ENCODE peak calls at places on chromosomes 6 and 20, in eight cellular contexts. A is osteoblast; F is left lung; R is fibroblast of lung; Q is type B pancreatic cell; E is AG09309; B is IMR-90; V is CD8-positive, alpha-beta T cell. G is an unnamed sample.

GRCh38 chr6:63844287-63844686 is 208.7 kb downstream of the PHF3 start:
- DNase-seq in F (no peak), V (no peak), R (peak), E (no peak), A (no peak), B (peak), Q (no peak), G (no peak)

GRCh38 chr6:129929433-129929832 is 68.3 kb upstream of the TMEM244 start:
- DNase-seq in F (no peak), B (peak), A (peak), Q (no peak), E (peak), V (no peak), R (peak), G (no peak)

GRCh38 chr20:54476336-54476928 is 1.0 kb downstream of the DOK5 start:
- DNase-seq in B (no peak), V (no peak), Q (no peak), A (no peak), R (no peak), F (no peak), E (no peak), G (no peak)

GRCh38 chr6:6893701-6894100 is 214.1 kb upstream of the RREB1 start:
- DNase-seq in E (no peak), V (no peak), R (no peak), F (no peak), B (no peak), Q (no peak), A (no peak), G (no peak)

GRCh38 chr6:160992323-160993314 is 1.1 kb downstream of the MAP3K4 start:
- DNase-seq in V (peak), A (peak), F (peak), Q (no peak), E (no peak), B (peak), R (peak), G (no peak)

GRCh38 chr20:10848810-10849370 is 175.1 kb upstream of the JAG1 start:
- DNase-seq in V (no peak), E (peak), Q (no peak), F (no peak), R (peak), B (peak), A (no peak), G (no peak)

GRCh38 chr6:115363379-115363778 is 697.3 kb downstream of the FRK start:
- DNase-seq in Q (no peak), A (no peak), V (no peak), E (no peak), B (no peak), F (no peak), R (no peak), G (no peak)

GRCh38 chr6:105869835-105870506 is 216.2 kb upstream of the PRDM1 start:
- DNase-seq in A (no peak), V (no peak), Q (no peak), F (no peak), E (no peak), R (no peak), B (no peak), G (no peak)

GRCh38 chr6:129183039-129183438 is 300.1 kb downstream of the LAMA2 start:
- DNase-seq in A (no peak), V (no peak), Q (no peak), E (no peak), B (no peak), F (no peak), R (peak), G (no peak)

GRCh38 chr6:71579902-71580301 is 291.3 kb downstream of the OGFRL1 start:
- DNase-seq in F (no peak), E (no peak), R (no peak), B (no peak), A (no peak), V (no peak), Q (no peak), G (no peak)

GRCh38 chr6:16399198-16399597 is 160.8 kb downstream of the GMPR start:
- DNase-seq in B (no peak), E (no peak), R (no peak), Q (no peak), F (no peak), V (no peak), A (no peak), G (no peak)

GRCh38 chr6:21634582-21634981 is 41.0 kb downstream of the SOX4 start:
- DNase-seq in F (no peak), Q (no peak), B (peak), E (peak), A (peak), R (peak), V (no peak), G (no peak)

GRCh38 chr6:33992191-33992590 is 153.7 kb downstream of the GRM4 start:
- DNase-seq in F (no peak), E (no peak), B (no peak), Q (peak), V (no peak), R (no peak), A (no peak), G (no peak)

GRCh38 chr6:159117031-159117430 is 52.2 kb upstream of the FNDC1 start:
- DNase-seq in F (no peak), E (peak), Q (no peak), R (peak), A (no peak), V (no peak), B (peak), G (no peak)

GRCh38 chr20:8535403-8536003 is 403.4 kb downstream of the PLCB1 start:
- DNase-seq in B (no peak), A (no peak), F (no peak), Q (no peak), V (no peak), E (no peak), R (peak), G (no peak)
- TF ChIP-seq CTCF in B (peak), A (peak), F (peak), Q (peak), V (no peak), E (peak), R (peak), G (no peak)

GRCh38 chr6:126628125-126628524 is 288.2 kb downstream of the CENPW start:
- DNase-seq in E (no peak), F (no peak), R (no peak), Q (no peak), B (no peak), A (no peak), V (no peak), G (no peak)
- TF ChIP-seq CTCF in E (no peak), F (no peak), R (no peak), Q (peak), B (no peak), A (no peak), V (no peak), G (no peak)

DNA sequence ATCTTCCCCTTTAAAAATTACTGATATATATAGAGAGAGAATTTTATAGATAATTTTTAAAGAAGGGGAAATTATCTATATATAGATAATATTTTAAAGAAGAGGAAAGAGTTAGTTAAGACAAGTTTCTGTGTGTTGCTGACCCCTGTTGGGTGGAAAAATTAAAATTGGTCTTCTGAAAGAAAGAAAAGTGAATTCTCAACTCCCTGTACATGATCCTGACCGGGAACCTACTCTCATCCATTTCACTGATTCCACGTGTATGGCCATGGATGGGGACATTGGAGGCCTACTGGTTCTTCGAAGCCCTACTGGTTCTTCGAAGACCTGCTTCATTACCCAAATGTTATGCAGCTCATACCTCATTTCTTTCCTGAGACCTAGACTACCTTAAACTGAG is 53.0 kb upstream of the TCF21 start:
- DNase-seq in Q (no peak), R (peak), F (no peak), B (peak), E (no peak), A (no peak), V (no peak), G (no peak)
- TF ChIP-seq CTCF in Q (no peak), R (no peak), F (no peak), B (peak), E (no peak), A (peak), V (no peak), G (no peak)

GRCh38 chr6:166156942-166157341 is 10.7 kb downstream of the TBXT start:
- DNase-seq in B (peak), Q (no peak), F (no peak), E (no peak), A (peak), V (no peak), R (no peak), G (no peak)
- TF ChIP-seq CTCF in B (no peak), Q (peak), F (peak), E (peak), A (peak), V (no peak), R (no peak), G (no peak)